ENCODE peak calls at places on chromosomes 4 and X, in six cellular contexts. U is brain microvascular endothelial cell, S is transverse colon, N is foreskin fibroblast, B is MCF 10A, F is MM.1S. G is an unnamed sample.

GRCh38 chrX:95056901-95057300 is 1382.9 kb downstream of the FAM133A start:
- DNase-seq in U (no peak), S (no peak), N (peak; percentile 33), B (peak; percentile 54), F (no peak), G (no peak)

GRCh38 chr4:31791666-31792065 is 1071.5 kb downstream of the PCDH7 start:
- DNase-seq in U (no peak), S (no peak), N (no peak), B (no peak), F (no peak), G (no peak)

GRCh38 chr4:151691639-151692442 is 69.0 kb downstream of the GATB start:
- DNase-seq in U (no peak), S (no peak), N (no peak), B (no peak), F (no peak), G (no peak)

GRCh38 chr4:84965558-84966381 is 720 bp downstream of the WDFY3 start:
- DNase-seq in U (no peak), S (peak; percentile 34), N (peak; percentile 71), B (peak; percentile 39), F (no peak), G (no peak)

GRCh38 chrX:1248381-1249061 is 20.1 kb upstream of the CSF2RA start:
- DNase-seq in U (no peak), S (no peak), N (peak; percentile 9), B (no peak), F (no peak), G (no peak)

GRCh38 chrX:46803140-46803539 is 33.7 kb upstream of the RP2 start:
- DNase-seq in U (no peak), S (no peak), N (peak; percentile 16), B (peak; percentile 37), F (no peak), G (no peak)

GRCh38 chr4:142405021-142405991 is 440.8 kb downstream of the INPP4B start:
- DNase-seq in U (peak; percentile 63), S (peak; percentile 33), N (peak; percentile 89), B (peak; percentile 86), F (peak; percentile 23), G (peak; percentile 98)

GRCh38 chr4:105634402-105634801 is 74.1 kb downstream of the INTS12 start:
- DNase-seq in U (no peak), S (no peak), N (no peak), B (no peak), F (peak; percentile 68), G (no peak)

GRCh38 chr4:125321709-125322362 is 7.1 kb downstream of the FAT4 start:
- DNase-seq in U (peak; percentile 33), S (no peak), N (peak; percentile 73), B (peak; percentile 67), F (no peak), G (peak; percentile 62)

GRCh38 chr4:106909776-106910175 is 126.3 kb downstream of the DKK2 start:
- DNase-seq in U (no peak), S (no peak), N (no peak), B (no peak), F (no peak), G (no peak)

GRCh38 chrX:150616179-150616862 is 47.9 kb downstream of the MTM1 start:
- DNase-seq in U (no peak), S (no peak), N (no peak), B (no peak), F (no peak), G (no peak)

GRCh38 chrX:153562546-153562945 is 36.4 kb downstream of the CCNQ start:
- DNase-seq in U (no peak), S (no peak), N (no peak), B (no peak), F (no peak), G (no peak)

GRCh38 chr4:10015140-10015753 is 6.0 kb downstream of the SLC2A9 start:
- DNase-seq in U (peak; percentile 57), S (peak; percentile 63), N (peak; percentile 66), B (peak; percentile 62), F (peak; percentile 64), G (peak; percentile 53)

GRCh38 chr4:6114181-6114580 is 86.2 kb downstream of the JAKMIP1 start:
- DNase-seq in U (no peak), S (no peak), N (no peak), B (no peak), F (no peak), G (no peak)

GRCh38 chr4:158760866-158761265 is 8.0 kb upstream of the FNIP2 start:
- DNase-seq in U (peak; percentile 52), S (no peak), N (no peak), B (no peak), F (no peak), G (no peak)

GRCh38 chr4:171279131-171279530 is 534.1 kb upstream of the GALNTL6 start:
- DNase-seq in U (no peak), S (no peak), N (no peak), B (no peak), F (no peak), G (no peak)

GRCh38 chr4:10074767-10075105 is 41.9 kb downstream of the WDR1 start:
- DNase-seq in U (peak; percentile 75), S (no peak), N (peak; percentile 73), B (peak; percentile 68), F (no peak), G (peak; percentile 46)

GRCh38 chr4:48031802-48032525 is 15.4 kb downstream of the NIPAL1 start:
- DNase-seq in U (peak; percentile 84), S (no peak), N (peak; percentile 44), B (no peak), F (no peak), G (no peak)

GRCh38 chr4:146255463-146255862 is 41.1 kb downstream of the REELD1 start:
- DNase-seq in U (peak; percentile 63), S (no peak), N (peak; percentile 43), B (no peak), F (no peak), G (no peak)

GRCh38 chr4:2261110-2261852 is 628 bp downstream of the MXD4 start:
- DNase-seq in U (no peak), S (peak; percentile 66), N (peak; percentile 81), B (peak; percentile 38), F (peak; percentile 61), G (no peak)

GRCh38 chr4:127857641-127858040 is 23.1 kb upstream of the PLK4 start:
- DNase-seq in U (no peak), S (no peak), N (no peak), B (no peak), F (no peak), G (no peak)

GRCh38 chrX:45322820-45323219 is 122.1 kb upstream of the DIPK2B start:
- DNase-seq in U (no peak), S (no peak), N (peak; percentile 63), B (peak; percentile 27), F (no peak), G (peak; percentile 45)

GRCh38 chr4:41692717-41693345 is 55.7 kb downstream of the PHOX2B start:
- DNase-seq in U (peak; percentile 54), S (peak; percentile 46), N (peak; percentile 84), B (peak; percentile 68), F (peak; percentile 50), G (peak; percentile 44)

GRCh38 chr4:81042578-81043365 is 12.3 kb downstream of the BMP3 start:
- DNase-seq in U (no peak), S (no peak), N (peak; percentile 20), B (no peak), F (no peak), G (no peak)

DNA sequence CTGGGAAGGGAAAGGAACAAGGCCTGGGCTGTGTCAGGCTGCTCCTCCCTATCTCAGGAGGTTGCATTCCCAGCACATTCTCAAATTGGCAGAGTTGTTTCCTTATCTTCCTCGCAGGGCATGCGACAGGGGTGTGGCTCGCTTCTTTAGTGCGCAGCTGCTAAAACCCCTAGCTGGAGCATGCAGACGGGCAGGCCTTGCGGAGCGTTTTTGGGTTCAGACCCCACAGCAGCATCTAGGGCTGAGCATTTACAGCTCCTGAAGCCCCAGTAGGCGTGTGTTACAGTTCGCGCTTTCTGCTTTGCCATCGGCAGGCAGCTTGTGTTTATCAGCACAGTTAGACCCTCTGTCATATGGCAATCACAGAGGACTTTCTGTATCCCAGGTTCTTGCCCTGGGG is 392.4 kb downstream of the TECRL start:
- DNase-seq in U (no peak), S (no peak), N (no peak), B (no peak), F (no peak), G (no peak)
- TF ChIP-seq CTCF in U (no peak), S (no peak), N (no peak), B (no peak), F (no peak), G (no peak)

GRCh38 chrX:21382715-21383114 is 8.5 kb downstream of the CNKSR2 start:
- DNase-seq in U (no peak), S (no peak), N (no peak), B (no peak), F (no peak), G (peak; percentile 14)
- TF ChIP-seq CTCF in U (peak; percentile 18), S (no peak), N (no peak), B (peak; percentile 34), F (peak; percentile 33), G (peak; percentile 11)

GRCh38 chr4:95563638-95564337 is 15.0 kb upstream of the UNC5C start:
- DNase-seq in U (no peak), S (no peak), N (no peak), B (no peak), F (no peak), G (no peak)
- TF ChIP-seq CTCF in U (no peak), S (no peak), N (no peak), B (no peak), F (no peak), G (no peak)

GRCh38 chrX:105706041-105706440 is 116.3 kb upstream of the NRK start:
- DNase-seq in U (no peak), S (no peak), N (peak; percentile 39), B (peak; percentile 64), F (no peak), G (peak; percentile 58)

GRCh38 chrX:105703876-105704275 is 118.5 kb upstream of the NRK start:
- DNase-seq in U (no peak), S (no peak), N (no peak), B (no peak), F (no peak), G (no peak)

GRCh38 chrX:105698386-105698785 is 124.0 kb upstream of the NRK start:
- DNase-seq in U (peak; percentile 9), S (no peak), N (peak; percentile 51), B (peak; percentile 16), F (no peak), G (no peak)

GRCh38 chrX:105700316-105700715 is 122.0 kb upstream of the NRK start:
- DNase-seq in U (no peak), S (no peak), N (no peak), B (no peak), F (no peak), G (no peak)

DNA sequence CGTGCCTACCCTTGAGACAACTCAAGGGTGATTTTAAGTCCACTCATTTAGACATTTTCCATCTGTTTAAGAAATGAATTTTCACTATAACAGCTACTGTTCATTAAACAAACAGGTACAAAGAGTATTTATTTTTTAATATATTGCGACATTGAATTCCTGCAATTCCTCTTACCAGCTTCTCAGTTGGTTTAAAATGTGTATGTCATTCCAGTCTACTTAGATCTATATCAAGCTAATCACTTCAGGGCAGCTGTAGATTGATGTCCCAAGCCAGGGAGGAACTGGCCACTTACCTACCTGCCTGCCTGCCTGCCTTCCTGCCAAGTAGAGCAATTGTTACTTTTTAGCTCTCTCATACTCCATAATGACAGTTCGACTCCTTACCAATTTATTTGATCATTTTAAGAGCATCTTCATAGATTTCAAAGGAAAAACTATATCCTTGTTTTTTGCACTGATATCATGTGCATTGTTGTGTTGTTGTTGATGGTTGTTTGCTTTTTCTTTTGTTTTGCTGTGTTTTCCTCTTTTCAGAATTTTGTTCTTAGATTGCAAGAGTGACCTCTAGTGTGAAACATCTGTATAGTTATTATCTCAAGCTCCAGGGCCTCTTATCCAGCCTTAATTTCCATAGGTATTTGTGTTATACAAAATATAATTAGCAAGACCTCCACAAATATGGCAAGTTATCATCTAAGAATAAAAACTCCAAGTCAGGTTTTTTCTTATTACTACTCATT is 120.9 kb upstream of the NRK start:
- DNase-seq in U (no peak), S (no peak), N (peak; percentile 19), B (peak; percentile 14), F (peak; percentile 12), G (peak; percentile 28)
- TF ChIP-seq CTCF in U (peak; percentile 1), S (no peak), N (no peak), B (peak; percentile 30), F (peak; percentile 31), G (no peak)

G was measured in bronchial epithelial cell.